ENCODE peak calls at places on chromosomes 12 and 14, in six cellular contexts. D, X, I, N, Q and O are unnamed samples.

GRCh38 chr12:113479578-113480335 is 8.1 kb upstream of the LHX5 start:
- DNase-seq in D (peak; percentile 61), X (no peak), I (peak; percentile 19), N (peak; percentile 55), Q (no peak), O (no peak)

GRCh38 chr12:109304485-109304884 is 4.6 kb downstream of the FOXN4 start:
- DNase-seq in D (no peak), X (peak; percentile 32), I (no peak), N (no peak), Q (no peak), O (no peak)

GRCh38 chr14:77305696-77306095 is 15.0 kb downstream of the POMT2 start:
- DNase-seq in D (no peak), X (no peak), I (no peak), N (no peak), Q (no peak), O (no peak)

GRCh38 chr12:97308576-97309198 is 153.9 kb upstream of the RMST start:
- DNase-seq in D (no peak), X (peak; percentile 43), I (peak; percentile 21), N (no peak), Q (peak; percentile 41), O (no peak)

GRCh38 chr12:40312982-40313576 is 88.3 kb downstream of the LRRK2 start:
- DNase-seq in D (no peak), X (peak; percentile 5), I (no peak), N (no peak), Q (no peak), O (no peak)

GRCh38 chr12:50734409-50735263 is 29.3 kb upstream of the ATF1 start:
- DNase-seq in D (no peak), X (no peak), I (peak; percentile 39), N (no peak), Q (no peak), O (no peak)

GRCh38 chr12:52395761-52396434 is 10.2 kb downstream of the KRT82 start:
- DNase-seq in D (peak; percentile 59), X (peak; percentile 16), I (no peak), N (peak; percentile 80), Q (no peak), O (no peak)

GRCh38 chr12:27517532-27517931 is 6.5 kb upstream of the PPFIBP1 start:
- DNase-seq in D (no peak), X (no peak), I (peak; percentile 29), N (no peak), Q (no peak), O (no peak)

GRCh38 chr14:48563465-48563864 is 888.1 kb upstream of the MDGA2 start:
- DNase-seq in D (no peak), X (no peak), I (peak; percentile 88), N (no peak), Q (no peak), O (no peak)

GRCh38 chr12:50482566-50482965 is 22.2 kb upstream of the DIP2B start:
- DNase-seq in D (no peak), X (no peak), I (peak; percentile 35), N (no peak), Q (no peak), O (no peak)

GRCh38 chr12:75641031-75641780 is 129.8 kb upstream of the KRR1 start:
- DNase-seq in D (no peak), X (no peak), I (no peak), N (no peak), Q (peak; percentile 44), O (peak; percentile 21)

GRCh38 chr12:57816855-57817151 is 1.7 kb downstream of the AVIL start:
- DNase-seq in D (peak; percentile 66), X (no peak), I (no peak), N (peak; percentile 80), Q (no peak), O (no peak)

GRCh38 chr12:12247584-12247983 is 19.3 kb downstream of the LRP6 start:
- DNase-seq in D (no peak), X (no peak), I (no peak), N (no peak), Q (no peak), O (no peak)

GRCh38 chr12:47900480-47901129 is 4.2 kb downstream of the VDR start:
- DNase-seq in D (no peak), X (no peak), I (peak; percentile 5), N (no peak), Q (no peak), O (no peak)

GRCh38 chr14:72638021-72638420 is 255.9 kb downstream of the DPF3 start:
- DNase-seq in D (no peak), X (no peak), I (peak; percentile 37), N (no peak), Q (no peak), O (no peak)

GRCh38 chr12:534216-534615 is 74.5 kb downstream of the B4GALNT3 start:
- DNase-seq in D (no peak), X (no peak), I (no peak), N (no peak), Q (no peak), O (no peak)

GRCh38 chr14:92153581-92153980 is 31.8 kb downstream of the CPSF2 start:
- DNase-seq in D (no peak), X (no peak), I (no peak), N (no peak), Q (no peak), O (no peak)

GRCh38 chr12:51391047-51391837 is at the start of gene GALNT6:
- DNase-seq in D (no peak), X (peak; percentile 41), I (no peak), N (peak; percentile 80), Q (peak; percentile 52), O (peak; percentile 77)

GRCh38 chr14:102317564-102318248 is 1.8 kb upstream of the ZNF839 start:
- DNase-seq in D (no peak), X (peak; percentile 40), I (peak; percentile 44), N (no peak), Q (no peak), O (no peak)

GRCh38 chr12:19869413-19869812 is 430.1 kb downstream of the AEBP2 start:
- DNase-seq in D (no peak), X (no peak), I (no peak), N (no peak), Q (no peak), O (no peak)

GRCh38 chr12:84336231-84336630 is 576.4 kb downstream of the SLC6A15 start:
- DNase-seq in D (no peak), X (no peak), I (no peak), N (no peak), Q (no peak), O (no peak)

GRCh38 chr14:62209287-62209899 is 447.2 kb downstream of the SNAPC1 start:
- DNase-seq in D (no peak), X (no peak), I (no peak), N (no peak), Q (no peak), O (no peak)

GRCh38 chr14:94330432-94330831 is 7.3 kb upstream of the SERPINA6 start:
- DNase-seq in D (no peak), X (no peak), I (no peak), N (no peak), Q (no peak), O (no peak)

GRCh38 chr14:20632831-20633771 is 8.4 kb downstream of the OR6S1 start:
- DNase-seq in D (no peak), X (no peak), I (peak; percentile 83), N (peak; percentile 84), Q (peak; percentile 64), O (no peak)

GRCh38 chr14:104978774-104979691 is 859 bp upstream of the AHNAK2 start:
- DNase-seq in D (peak; percentile 38), X (no peak), I (no peak), N (peak; percentile 78), Q (no peak), O (no peak)

GRCh38 chr14:39315859-39316444 is 82.2 kb downstream of the MIA2 start:
- DNase-seq in D (no peak), X (no peak), I (no peak), N (no peak), Q (no peak), O (no peak)

GRCh38 chr12:47186246-47186645 is 106.5 kb upstream of the AMIGO2 start:
- DNase-seq in D (no peak), X (no peak), I (no peak), N (no peak), Q (no peak), O (no peak)